ENCODE peak calls at places on chromosomes 5 and 9, in seven cellular contexts. O is stomach, F is K562, D is transverse colon, A is A549, Z is H1, C is suprapubic skin. R is an unnamed sample.

GRCh38 chr5:119452373-119453044 is at the start of gene HSD17B4:
- DNase-seq in D (peak; percentile 94), A (peak; percentile 93), F (peak; percentile 77), O (peak; percentile 92), C (peak; percentile 96), Z (peak; percentile 90), R (peak; percentile 78)

GRCh38 chr5:54874337-54875021 is 110.9 kb downstream of the ESM1 start:
- DNase-seq in Z (no peak), D (no peak), O (no peak), F (no peak), C (no peak), A (no peak), R (no peak)

GRCh38 chr5:174531782-174532191 is 192.6 kb upstream of the MSX2 start:
- DNase-seq in A (no peak), D (no peak), Z (no peak), C (no peak), F (no peak), O (no peak), R (no peak)

GRCh38 chr9:133973111-133973790 is 18.9 kb downstream of the VAV2 start:
- DNase-seq in D (peak; percentile 60), F (no peak), O (no peak), Z (no peak), C (no peak), A (no peak), R (no peak)

GRCh38 chr5:154603978-154604679 is 126.1 kb upstream of the HAND1 start:
- DNase-seq in C (no peak), F (no peak), Z (peak; percentile 57), A (no peak), D (peak; percentile 14), O (no peak), R (no peak)

GRCh38 chr5:142425286-142426065 is 100.7 kb upstream of the SPRY4 start:
- DNase-seq in O (no peak), A (no peak), C (no peak), D (no peak), Z (no peak), F (no peak), R (no peak)

GRCh38 chr9:96062051-96062450 is 186.6 kb downstream of the ERCC6L2 start:
- DNase-seq in D (no peak), A (no peak), C (no peak), F (no peak), Z (no peak), O (no peak), R (no peak)

GRCh38 chr5:15956622-15957021 is 223.0 kb downstream of the MARCHF11 start:
- DNase-seq in F (no peak), D (no peak), C (no peak), Z (no peak), O (no peak), A (no peak), R (no peak)

GRCh38 chr5:113058706-113059226 is 82.2 kb downstream of the DCP2 start:
- DNase-seq in A (no peak), O (no peak), Z (no peak), D (no peak), C (no peak), F (no peak), R (no peak)

GRCh38 chr5:11719888-11720481 is 184.3 kb downstream of the CTNND2 start:
- DNase-seq in F (no peak), C (no peak), D (peak; percentile 25), O (peak; percentile 32), A (peak; percentile 51), Z (peak; percentile 73), R (no peak)

GRCh38 chr9:21804336-21804735 is 1.9 kb downstream of the MTAP start:
- DNase-seq in A (no peak), O (no peak), C (no peak), D (no peak), F (no peak), Z (no peak), R (no peak)

GRCh38 chr5:136208946-136209345 is 16.0 kb upstream of the SMIM32 start:
- DNase-seq in Z (no peak), C (no peak), O (no peak), F (no peak), A (no peak), D (no peak), R (no peak)

GRCh38 chr5:96344678-96345612 is 88.1 kb downstream of the PCSK1 start:
- DNase-seq in C (no peak), Z (no peak), F (peak; percentile 26), A (peak; percentile 80), D (peak; percentile 35), O (peak; percentile 73), R (peak; percentile 46)

GRCh38 chr5:171336486-171337206 is 27.6 kb downstream of the TLX3 start:
- DNase-seq in F (no peak), Z (peak; percentile 58), C (no peak), A (peak; percentile 70), D (peak; percentile 20), O (peak; percentile 36), R (no peak)

GRCh38 chr5:171630047-171630669 is 155.5 kb upstream of the SMIM23 start:
- DNase-seq in C (peak; percentile 80), A (peak; percentile 71), O (peak; percentile 34), D (peak; percentile 30), Z (peak; percentile 82), F (peak; percentile 31), R (peak; percentile 20)

GRCh38 chr9:99056876-99057664 is 47.8 kb upstream of the TGFBR1 start:
- DNase-seq in A (no peak), D (no peak), C (no peak), F (no peak), Z (no peak), O (no peak), R (no peak)

GRCh38 chr9:130629443-130630090 is 34.8 kb upstream of the PRDM12 start:
- DNase-seq in D (no peak), Z (no peak), C (no peak), O (no peak), A (no peak), F (no peak), R (no peak)

GRCh38 chr5:69042500-69042899 is 51.3 kb upstream of the SLC30A5 start:
- DNase-seq in C (no peak), F (no peak), Z (no peak), A (no peak), O (no peak), D (no peak), R (no peak)

GRCh38 chr5:68290260-68290674 is 74.7 kb downstream of the PIK3R1 start:
- DNase-seq in Z (no peak), A (no peak), F (peak; percentile 29), C (no peak), O (peak; percentile 52), D (peak; percentile 53), R (no peak)

GRCh38 chr5:156824800-156825199 is 25.3 kb upstream of the PPP1R2B start:
- DNase-seq in Z (no peak), F (no peak), C (no peak), O (no peak), A (peak; percentile 75), D (no peak), R (no peak)

GRCh38 chr5:139647406-139648204 is 544 bp upstream of the CXXC5 start:
- DNase-seq in A (no peak), F (no peak), C (no peak), Z (no peak), O (no peak), D (no peak), R (no peak)

GRCh38 chr9:137606005-137606601 is 617 bp downstream of the ARRDC1 start:
- DNase-seq in D (no peak), O (peak; percentile 78), Z (no peak), C (no peak), F (no peak), A (no peak), R (no peak)
- TF ChIP-seq EP300 in D (no peak), O (no peak), Z (no peak), C (no peak), F (no peak), A (no peak), R (no peak)

GRCh38 chr5:58813855-58814254 is 231.0 kb downstream of the RAB3C start:
- DNase-seq in F (no peak), D (no peak), O (no peak), C (no peak), Z (no peak), A (no peak), R (no peak)

GRCh38 chr5:58816181-58816731 is 233.4 kb downstream of the RAB3C start:
- DNase-seq in C (no peak), A (no peak), F (no peak), D (no peak), Z (no peak), O (no peak), R (no peak)

GRCh38 chr5:58818515-58818914 is 235.6 kb downstream of the RAB3C start:
- DNase-seq in C (no peak), O (no peak), D (no peak), A (no peak), Z (no peak), F (no peak), R (no peak)
- TF ChIP-seq EP300 in C (no peak), O (no peak), D (no peak), A (no peak), Z (no peak), F (no peak), R (no peak)

GRCh38 chr9:114348906-114349482 is 19.3 kb downstream of the ORM2 start:
- DNase-seq in O (no peak), D (peak; percentile 70), Z (peak; percentile 68), F (peak; percentile 85), A (peak; percentile 90), C (no peak), R (peak; percentile 63)

GRCh38 chr9:114346146-114346545 is 16.5 kb downstream of the ORM2 start:
- DNase-seq in Z (no peak), F (no peak), C (no peak), O (no peak), A (no peak), D (no peak), R (no peak)

GRCh38 chr9:114349713-114350480 is 20.2 kb downstream of the ORM2 start:
- DNase-seq in F (no peak), C (no peak), Z (no peak), D (no peak), O (no peak), A (no peak), R (no peak)

GRCh38 chr9:114347675-114348074 is 18.0 kb downstream of the ORM2 start:
- DNase-seq in F (no peak), Z (no peak), A (no peak), D (no peak), C (no peak), O (no peak), R (no peak)

DNA sequence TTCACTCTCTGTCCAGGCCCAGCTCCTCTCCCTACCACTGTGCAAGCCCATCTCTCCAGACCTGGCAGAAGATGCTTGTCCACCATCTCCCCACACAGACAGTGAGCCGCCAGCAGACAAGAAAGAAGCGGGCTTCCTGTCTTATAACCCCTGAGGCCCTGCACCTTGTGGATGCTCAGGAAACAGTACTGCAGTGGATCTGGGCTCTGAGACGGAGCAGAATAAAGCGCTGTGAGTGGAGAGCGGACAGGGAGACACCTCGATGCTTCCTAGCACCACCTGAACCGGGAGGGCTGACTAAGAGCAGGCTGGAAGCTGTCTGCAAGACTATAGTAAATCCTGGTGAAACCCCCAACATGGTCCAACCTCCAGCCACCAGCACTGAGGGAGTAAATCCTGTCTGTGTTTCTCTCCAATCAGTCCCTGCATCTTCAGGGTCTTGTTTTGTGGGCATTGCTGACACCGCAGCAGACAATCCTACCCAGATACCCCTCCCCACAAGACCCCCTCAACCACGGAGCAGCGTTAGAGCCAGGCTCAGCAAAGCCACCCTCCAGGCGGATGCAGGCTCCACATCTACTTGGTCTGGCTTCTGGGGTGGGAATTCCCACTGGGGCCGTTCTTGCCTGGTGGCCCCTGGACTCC is 18.7 kb downstream of the ORM2 start:
- DNase-seq in O (no peak), D (no peak), Z (no peak), C (no peak), F (no peak), A (no peak), R (no peak)
- TF ChIP-seq EP300 in O (no peak), D (no peak), Z (no peak), C (no peak), F (no peak), A (no peak), R (no peak)

GRCh38 chr5:79514391-79515105 is 614 bp upstream of the HOMER1 start:
- DNase-seq in A (peak; percentile 96), O (peak; percentile 92), C (peak; percentile 91), Z (peak; percentile 92), F (peak; percentile 92), D (peak; percentile 94), R (peak; percentile 89)
- TF ChIP-seq EP300 in A (no peak), O (peak; percentile 56), C (peak; percentile 58), Z (no peak), F (peak; percentile 25), D (peak; percentile 43), R (peak; percentile 98)

R was measured in tibial nerve.